ENCODE peak calls at places on chromosomes 6 and 20, in nine cellular contexts. Y is A549; I is HepG2; E is breast epithelium; A is left lung; P is RWPE2; X is CD4-positive, alpha-beta T cell; Z is NB4; W is HFF-Myc. Q is an unnamed sample.

GRCh38 chr20:48286571-48287551 is 501.6 kb upstream of the SULF2 start:
- DNase-seq in I (peak), A (no peak), X (no peak), E (peak), P (peak), W (no peak), Y (no peak), Z (no peak), Q (no peak)

GRCh38 chr6:36028088-36028886 is 679 bp downstream of the MAPK14 start:
- DNase-seq in Y (no peak), E (no peak), A (peak), W (no peak), I (peak), Z (peak), X (peak), P (no peak), Q (peak)

GRCh38 chr20:62337558-62338293 is 29.4 kb downstream of the LAMA5 start:
- DNase-seq in Y (no peak), I (no peak), P (peak), A (no peak), E (no peak), Z (no peak), X (no peak), W (no peak), Q (no peak)

GRCh38 chr20:61447950-61448349 is 195.9 kb downstream of the CDH4 start:
- DNase-seq in X (no peak), W (no peak), Z (no peak), P (no peak), I (no peak), Y (no peak), E (no peak), A (no peak), Q (no peak)

GRCh38 chr6:41439524-41440418 is 104.4 kb downstream of the NCR2 start:
- DNase-seq in E (no peak), P (no peak), A (no peak), Z (peak), Y (no peak), X (no peak), I (no peak), W (no peak), Q (peak)

GRCh38 chr6:109516929-109517328 is 33.9 kb upstream of the ZBTB24 start:
- DNase-seq in P (no peak), X (no peak), Y (no peak), E (no peak), W (no peak), I (no peak), Z (no peak), A (no peak), Q (no peak)

GRCh38 chr6:156776470-156776840 is 723 bp upstream of the ARID1B start:
- DNase-seq in P (no peak), I (peak), A (no peak), E (no peak), W (no peak), X (peak), Z (peak), Y (no peak), Q (peak)

GRCh38 chr20:60851826-60852704 is 400.0 kb upstream of the CDH4 start:
- DNase-seq in I (peak), Z (peak), A (no peak), W (no peak), Y (no peak), X (no peak), E (no peak), P (no peak), Q (peak)

GRCh38 chr20:48791014-48791413 is 36.8 kb downstream of the PREX1 start:
- DNase-seq in W (no peak), A (no peak), I (no peak), Z (peak), Y (no peak), E (no peak), P (no peak), X (no peak), Q (no peak)

GRCh38 chr6:40693767-40694166 is 106.6 kb upstream of the LRFN2 start:
- DNase-seq in X (no peak), Y (no peak), I (no peak), P (no peak), A (no peak), W (no peak), E (no peak), Z (no peak), Q (no peak)

GRCh38 chr6:55706048-55706447 is 127.1 kb upstream of the HMGCLL1 start:
- DNase-seq in P (no peak), X (no peak), Y (no peak), I (no peak), W (no peak), A (no peak), E (no peak), Z (no peak), Q (no peak)

GRCh38 chr20:14817121-14817520 is 479.7 kb upstream of the FLRT3 start:
- DNase-seq in X (no peak), P (no peak), W (no peak), Y (no peak), I (no peak), A (no peak), Z (no peak), E (no peak), Q (no peak)

GRCh38 chr6:162230147-162230752 is 497.3 kb downstream of the PRKN start:
- DNase-seq in E (no peak), W (no peak), Z (no peak), I (no peak), X (no peak), P (no peak), A (no peak), Y (no peak), Q (no peak)

GRCh38 chr6:142478117-142478516 is 176.3 kb downstream of the ADGRG6 start:
- DNase-seq in A (no peak), Z (peak), Y (no peak), W (peak), P (no peak), I (peak), E (no peak), X (no peak), Q (peak)

GRCh38 chr20:62066339-62066982 is 780 bp upstream of the TAF4 start:
- DNase-seq in A (peak), I (peak), P (peak), X (peak), W (no peak), E (peak), Y (peak), Z (peak), Q (peak)

GRCh38 chr20:50690979-50691584 is at the start of gene RIPOR3:
- DNase-seq in Z (no peak), I (no peak), X (no peak), A (no peak), Y (no peak), E (no peak), W (no peak), P (peak), Q (peak)

GRCh38 chr20:19304886-19305415 is 92.5 kb downstream of the SLC24A3 start:
- DNase-seq in X (no peak), P (no peak), E (no peak), Y (no peak), I (no peak), A (no peak), W (no peak), Z (peak), Q (no peak)

GRCh38 chr6:118419448-118420394 is 128.4 kb upstream of the PLN start:
- DNase-seq in P (no peak), I (no peak), E (no peak), Z (no peak), W (no peak), X (no peak), A (no peak), Y (no peak), Q (no peak)

GRCh38 chr20:3134151-3134550 is 25.5 kb downstream of the FASTKD5 start:
- DNase-seq in W (no peak), I (no peak), P (no peak), A (no peak), X (no peak), E (no peak), Y (no peak), Z (no peak), Q (no peak)

GRCh38 chr20:21994203-21994602 is 288.7 kb downstream of the PAX1 start:
- DNase-seq in A (no peak), E (no peak), W (no peak), X (no peak), P (no peak), Z (no peak), I (no peak), Y (no peak), Q (no peak)

GRCh38 chr6:18317850-18318249 is 53.5 kb upstream of the DEK start:
- DNase-seq in P (no peak), I (no peak), Y (no peak), Z (no peak), A (no peak), W (no peak), E (no peak), X (no peak), Q (no peak)

GRCh38 chr6:158316022-158316421 is 3.8 kb downstream of the TULP4 start:
- DNase-seq in X (no peak), Y (no peak), A (no peak), I (no peak), P (no peak), W (no peak), E (no peak), Z (no peak), Q (no peak)

GRCh38 chr20:56736285-56736857 is 107.3 kb downstream of the TFAP2C start:
- DNase-seq in P (no peak), Z (no peak), I (no peak), E (no peak), A (no peak), Y (no peak), X (no peak), W (no peak), Q (no peak)

DNA sequence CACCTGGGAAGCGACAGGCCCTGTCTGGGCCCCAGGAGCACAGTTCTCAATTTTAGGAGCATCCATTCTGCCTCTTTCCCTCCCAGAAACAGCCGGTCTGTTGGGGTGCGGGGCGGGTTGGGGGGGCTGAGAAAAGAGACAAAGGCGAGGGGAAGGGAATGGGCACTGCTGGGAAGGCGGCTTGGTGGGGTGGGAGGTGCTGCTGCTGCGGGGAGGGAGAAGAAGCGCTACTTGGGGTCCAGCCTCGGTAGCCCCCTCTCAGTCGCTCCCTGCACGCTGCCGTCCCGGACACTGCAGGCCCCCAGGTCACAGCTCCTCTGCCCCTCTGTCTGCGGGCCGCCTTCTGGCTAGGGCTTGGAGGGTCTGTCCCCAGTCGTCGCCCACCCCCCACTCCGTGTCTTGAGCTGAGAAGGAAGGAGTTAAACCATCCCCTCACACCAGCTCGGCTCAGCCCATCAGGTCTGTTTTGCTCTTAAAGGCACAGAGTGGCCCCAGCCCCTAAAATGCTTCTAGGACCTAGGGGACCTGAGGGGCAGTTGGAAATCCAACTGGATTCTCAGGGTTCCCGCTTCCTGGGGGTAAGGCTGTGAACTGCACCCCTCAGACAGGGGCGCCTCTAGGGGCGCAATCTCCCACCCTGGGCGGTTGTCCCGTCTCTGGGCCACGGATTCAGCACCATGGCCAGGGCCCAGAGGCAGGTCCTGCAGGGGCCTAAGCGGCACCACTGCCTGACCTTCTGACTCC is 740 bp downstream of the GDAP1L1 start:
- DNase-seq in Z (peak), E (no peak), A (no peak), P (no peak), Y (peak), I (peak), W (peak), X (no peak), Q (peak)
- TF ChIP-seq CTCF in Z (peak), E (no peak), A (no peak), P (peak), Y (peak), I (peak), W (peak), X (no peak), Q (peak)

GRCh38 chr20:8798505-8798904 is 270.4 kb upstream of the PLCB4 start:
- DNase-seq in A (peak), X (no peak), Z (peak), P (no peak), E (no peak), W (no peak), Y (no peak), I (no peak), Q (no peak)

GRCh38 chr20:8801686-8802085 is 267.2 kb upstream of the PLCB4 start:
- DNase-seq in Z (no peak), P (no peak), Y (no peak), A (no peak), W (no peak), E (no peak), I (no peak), X (no peak), Q (no peak)

GRCh38 chr20:8796088-8796665 is 272.7 kb upstream of the PLCB4 start:
- DNase-seq in I (no peak), W (no peak), P (no peak), A (no peak), X (no peak), Z (no peak), Y (no peak), E (no peak), Q (no peak)

GRCh38 chr20:8803065-8803464 is 265.8 kb upstream of the PLCB4 start:
- DNase-seq in E (no peak), Y (no peak), W (no peak), Z (no peak), P (no peak), X (no peak), I (no peak), A (no peak), Q (no peak)

DNA sequence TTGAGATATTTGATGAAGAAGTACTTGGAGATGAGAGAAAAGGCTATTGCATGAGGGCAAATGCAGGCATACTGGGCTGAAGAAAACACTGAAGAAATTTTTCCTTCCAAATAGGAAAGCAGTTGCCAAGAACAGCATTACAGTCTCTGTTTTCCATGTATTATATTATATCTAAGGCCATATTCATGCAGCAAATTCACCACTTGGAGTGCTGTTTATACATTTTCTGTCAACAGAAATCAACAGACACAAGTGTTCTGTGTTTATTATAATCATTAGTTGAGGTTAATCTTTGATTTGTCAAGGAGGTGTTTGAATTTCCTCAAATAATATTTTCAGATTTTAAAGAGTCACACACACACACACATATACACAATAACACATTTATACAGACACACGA is 268.8 kb upstream of the PLCB4 start:
- DNase-seq in E (no peak), Y (no peak), P (no peak), A (no peak), W (no peak), Z (no peak), I (no peak), X (no peak), Q (no peak)
- TF ChIP-seq CTCF in E (no peak), Y (peak), P (peak), A (no peak), W (peak), Z (no peak), I (no peak), X (no peak), Q (no peak)

GRCh38 chr20:953742-954141 is 37.6 kb upstream of the ANGPT4 start:
- DNase-seq in X (no peak), A (no peak), Y (peak), P (peak), E (no peak), Z (peak), W (no peak), I (no peak), Q (no peak)
- TF ChIP-seq CTCF in X (no peak), A (no peak), Y (peak), P (peak), E (no peak), Z (peak), W (no peak), I (peak), Q (no peak)

GRCh38 chr6:160690458-160690857 is 11.6 kb upstream of the PLG start:
- DNase-seq in P (no peak), X (no peak), Z (no peak), E (no peak), A (no peak), W (no peak), I (no peak), Y (no peak), Q (no peak)

GRCh38 chr6:160697826-160698225 is 4.2 kb upstream of the PLG start:
- DNase-seq in A (no peak), Y (no peak), I (no peak), X (no peak), W (no peak), P (no peak), E (no peak), Z (no peak), Q (no peak)

GRCh38 chr6:160691617-160692016 is 10.4 kb upstream of the PLG start:
- DNase-seq in A (no peak), X (no peak), P (no peak), Z (no peak), E (no peak), W (no peak), I (no peak), Y (no peak), Q (no peak)

DNA sequence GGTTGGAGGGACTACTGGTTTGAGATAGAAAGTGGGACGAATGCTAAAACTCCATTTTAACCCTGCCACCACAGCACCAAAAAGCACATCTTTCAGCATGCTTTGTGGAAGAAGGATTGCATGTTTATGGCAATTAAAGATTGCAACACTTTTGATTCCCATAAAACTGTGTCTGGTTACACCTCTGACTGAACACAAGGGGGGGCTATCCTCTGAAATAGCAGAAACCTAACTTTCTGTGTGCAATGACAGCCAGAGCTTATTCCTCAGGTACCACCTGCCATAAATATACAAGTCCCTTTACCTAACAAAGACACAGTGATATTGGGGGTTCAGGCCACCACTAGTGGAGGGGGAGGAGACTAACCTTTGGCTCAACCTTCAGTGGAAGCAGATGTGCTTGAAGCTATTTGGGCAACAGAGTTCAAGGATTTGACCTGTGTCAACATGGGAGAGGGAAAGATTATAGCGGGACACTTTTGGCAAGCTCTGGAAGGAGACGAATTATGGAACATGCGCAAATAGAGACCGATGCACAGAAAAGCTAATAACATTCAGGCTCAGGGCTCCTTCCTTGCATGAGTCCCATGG is 9.6 kb upstream of the PLG start:
- DNase-seq in A (no peak), W (no peak), E (no peak), I (no peak), X (no peak), Y (no peak), Z (peak), P (no peak), Q (no peak)
- TF ChIP-seq CTCF in A (no peak), W (no peak), E (no peak), I (peak), X (no peak), Y (no peak), Z (peak), P (no peak), Q (no peak)

DNA sequence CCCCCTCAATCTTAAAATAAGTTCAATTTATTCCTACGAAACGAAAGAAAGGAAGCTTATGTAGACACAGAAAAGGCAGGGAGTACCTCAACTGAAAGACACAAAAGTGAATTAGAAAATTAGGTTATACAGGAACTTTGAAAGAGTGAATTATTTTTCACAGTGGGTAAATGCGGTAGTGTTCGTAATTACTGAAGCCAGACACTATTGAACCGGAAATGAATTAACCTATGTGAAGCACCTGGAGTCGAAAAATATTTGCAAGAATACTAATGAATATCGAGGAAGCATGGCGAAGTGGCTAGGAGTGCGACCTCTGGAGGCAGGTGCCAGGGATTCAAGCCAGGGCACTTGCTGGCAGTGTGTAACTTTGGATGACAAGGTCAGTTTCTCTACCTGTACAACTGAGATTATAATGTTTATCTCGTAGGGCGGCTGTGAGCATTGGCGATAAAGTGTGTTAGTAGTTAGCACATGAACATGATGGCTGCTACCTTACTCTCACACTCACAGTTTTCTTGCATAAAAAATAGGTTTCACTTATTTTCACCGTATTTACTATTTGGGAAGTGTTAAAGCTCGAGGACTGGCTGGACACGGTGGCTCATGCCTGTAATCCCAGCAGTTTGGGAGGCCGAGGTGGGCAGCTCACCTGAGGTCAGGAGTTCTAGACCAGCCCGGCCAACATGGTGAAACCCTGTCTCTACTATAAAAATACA is 542 bp upstream of the SLC18B1 start:
- DNase-seq in P (no peak), E (peak), Y (no peak), X (peak), W (no peak), I (peak), A (peak), Z (peak), Q (peak)
- TF ChIP-seq CTCF in P (no peak), E (no peak), Y (peak), X (peak), W (peak), I (peak), A (peak), Z (peak), Q (peak)

GRCh38 chr6:30363459-30363858 is 18.5 kb downstream of the RPP21 start:
- DNase-seq in X (no peak), A (no peak), P (no peak), Z (no peak), E (no peak), I (no peak), W (no peak), Y (no peak), Q (no peak)
- TF ChIP-seq CTCF in X (no peak), A (no peak), P (no peak), Z (no peak), E (no peak), I (no peak), W (no peak), Y (no peak), Q (no peak)

GRCh38 chr6:4316867-4317400 is 181.6 kb upstream of the ECI2 start:
- DNase-seq in E (no peak), P (no peak), A (peak), X (no peak), Z (peak), I (no peak), W (peak), Y (no peak), Q (no peak)
- TF ChIP-seq CTCF in E (no peak), P (no peak), A (no peak), X (no peak), Z (no peak), I (no peak), W (no peak), Y (no peak), Q (no peak)

Q was measured in activated CD8-positive, alpha-beta T cell treated with anti-CD3 and anti-CD28 coated beads for 36 hours.